ENCODE peak calls at places on chromosomes 2 and 18, in four cellular contexts. M is HepG2, P is HCT116, H is SK-N-SH. E is an unnamed sample.

GRCh38 chr2:230751062-230751461 is 38.4 kb downstream of the CAB39 start:
- DNase-seq in P (no peak), H (no peak), M (no peak), E (no peak)

GRCh38 chr2:175853110-175853509 is 149.0 kb downstream of the LNPK start:
- DNase-seq in P (no peak), M (no peak), H (no peak), E (no peak)

GRCh38 chr2:239142296-239142695 is 258.5 kb downstream of the HDAC4 start:
- DNase-seq in H (no peak), P (no peak), M (no peak), E (no peak)

GRCh38 chr18:67919316-67919715 is 402.8 kb upstream of the DSEL start:
- DNase-seq in M (no peak), P (no peak), H (no peak), E (no peak)

GRCh38 chr2:102143450-102143985 is 972 bp downstream of the IL1R1 start:
- DNase-seq in M (peak), P (no peak), H (no peak), E (peak)

GRCh38 chr2:222358876-222359275 is 60.1 kb upstream of the PAX3 start:
- DNase-seq in H (no peak), M (no peak), P (no peak), E (no peak)

GRCh38 chr2:43075054-43075593 is 151.3 kb downstream of the ZFP36L2 start:
- DNase-seq in H (peak), M (peak), P (no peak), E (no peak)

GRCh38 chr18:2821695-2822094 is 25.1 kb upstream of the EMILIN2 start:
- DNase-seq in H (no peak), P (no peak), M (no peak), E (no peak)

GRCh38 chr2:224934542-224935188 is 107.6 kb downstream of the DOCK10 start:
- DNase-seq in H (no peak), M (no peak), P (no peak), E (no peak)

GRCh38 chr18:63179422-63179821 is 140.1 kb downstream of the BCL2 start:
- DNase-seq in H (no peak), P (no peak), M (no peak), E (no peak)

GRCh38 chr18:21463718-21464117 is 136.8 kb downstream of the ESCO1 start:
- DNase-seq in H (no peak), M (no peak), P (no peak), E (no peak)

GRCh38 chr2:178863856-178864620 is 56.8 kb upstream of the TTN start:
- DNase-seq in H (no peak), P (no peak), M (no peak), E (no peak)

GRCh38 chr2:162007447-162008040 is 66.5 kb downstream of the DPP4 start:
- DNase-seq in M (no peak), H (no peak), P (no peak), E (no peak)

GRCh38 chr2:208711598-208711997 is 305.0 kb downstream of the PTH2R start:
- DNase-seq in P (no peak), H (no peak), M (no peak), E (no peak)

GRCh38 chr2:96549466-96549785 is 12.9 kb downstream of the ARID5A start:
- DNase-seq in M (no peak), H (no peak), P (no peak), E (no peak)

GRCh38 chr2:96551605-96552283 is 15.2 kb downstream of the ARID5A start:
- DNase-seq in H (peak), P (no peak), M (no peak), E (no peak)

GRCh38 chr2:96550787-96551604 is 14.4 kb downstream of the ARID5A start:
- DNase-seq in M (peak), P (no peak), H (peak), E (no peak)

GRCh38 chr2:96548558-96549465 is 12.3 kb downstream of the ARID5A start:
- DNase-seq in M (no peak), P (no peak), H (peak), E (no peak)

GRCh38 chr2:96549967-96550786 is 13.6 kb downstream of the ARID5A start:
- DNase-seq in P (peak), M (peak), H (peak), E (peak)
- TF ChIP-seq ELF1 in P (no peak), M (no peak), H (no peak), E (no peak)

GRCh38 chr2:72289283-72289682 is 141.6 kb upstream of the CYP26B1 start:
- DNase-seq in M (no peak), H (no peak), P (no peak), E (no peak)
- TF ChIP-seq ELF1 in M (no peak), H (no peak), P (no peak), E (no peak)

GRCh38 chr2:58702302-58702696 is 461.2 kb upstream of the FANCL start:
- DNase-seq in P (no peak), M (peak), H (no peak), E (no peak)
- TF ChIP-seq ELF1 in P (no peak), M (no peak), H (no peak), E (no peak)

GRCh38 chr2:29895296-29895695 is 26.1 kb downstream of the ALK start:
- DNase-seq in M (no peak), H (no peak), P (no peak), E (no peak)

GRCh38 chr2:29892576-29892975 is 28.8 kb downstream of the ALK start:
- DNase-seq in M (no peak), P (no peak), H (no peak), E (no peak)

GRCh38 chr2:29894822-29895221 is 26.6 kb downstream of the ALK start:
- DNase-seq in H (no peak), M (no peak), P (no peak), E (no peak)
- TF ChIP-seq ELF1 in H (no peak), M (no peak), P (no peak), E (no peak)

GRCh38 chr2:142865924-142866323 is 11.5 kb upstream of the KYNU start:
- DNase-seq in P (no peak), H (no peak), M (no peak), E (no peak)
- TF ChIP-seq ELF1 in P (no peak), H (no peak), M (no peak), E (no peak)

GRCh38 chr2:152037711-152038110 is 61.1 kb downstream of the CACNB4 start:
- DNase-seq in M (no peak), H (no peak), P (no peak), E (no peak)

GRCh38 chr2:152034257-152034801 is 64.5 kb downstream of the CACNB4 start:
- DNase-seq in P (no peak), M (no peak), H (no peak), E (no peak)

GRCh38 chr2:152031747-152032146 is 67.1 kb downstream of the CACNB4 start:
- DNase-seq in M (no peak), P (no peak), H (no peak), E (no peak)

GRCh38 chr2:152036611-152037469 is 62.0 kb downstream of the CACNB4 start:
- DNase-seq in H (peak), P (peak), M (peak), E (peak)

GRCh38 chr2:152033146-152033545 is 65.7 kb downstream of the CACNB4 start:
- DNase-seq in H (no peak), M (no peak), P (no peak), E (no peak)
- TF ChIP-seq ELF1 in H (no peak), M (no peak), P (no peak), E (no peak)

GRCh38 chr2:127584516-127585033 is 49.1 kb downstream of the MYO7B start:
- DNase-seq in H (no peak), M (no peak), P (no peak), E (no peak)
- TF ChIP-seq ELF1 in H (no peak), M (no peak), P (no peak), E (no peak)